ENCODE peak calls at places on chromosomes 7 and 10, in four cellular contexts. R, M, Z and H are unnamed samples.

GRCh38 chr10:70930251-70931000 is 42.1 kb upstream of the PCBD1 start:
- DNase-seq in R (no peak), M (no peak), Z (no peak), H (no peak)

GRCh38 chr10:71347587-71348395 is 28.7 kb downstream of the SLC29A3 start:
- DNase-seq in R (no peak), M (no peak), Z (no peak), H (no peak)

GRCh38 chr10:86658261-86658741 is 4.0 kb downstream of the OPN4 start:
- DNase-seq in R (no peak), M (no peak), Z (no peak), H (no peak)

GRCh38 chr7:26853788-26854393 is 10.5 kb downstream of the SKAP2 start:
- DNase-seq in R (peak), M (no peak), Z (no peak), H (peak)

GRCh38 chr10:7634142-7634894 is 32.4 kb downstream of the ITIH5 start:
- DNase-seq in R (no peak), M (no peak), Z (no peak), H (no peak)

GRCh38 chr7:1229956-1230355 is 2.7 kb upstream of the UNCX start:
- DNase-seq in R (no peak), M (no peak), Z (no peak), H (no peak)

GRCh38 chr10:124721295-124722052 is 22.7 kb downstream of the FAM53B start:
- DNase-seq in R (no peak), M (no peak), Z (no peak), H (peak)

GRCh38 chr7:11716185-11716584 is 115.8 kb downstream of the THSD7A start:
- DNase-seq in R (no peak), M (no peak), Z (no peak), H (peak)

GRCh38 chr10:116594525-116595035 is 3.8 kb downstream of the PNLIPRP1 start:
- DNase-seq in R (no peak), M (no peak), Z (no peak), H (no peak)

GRCh38 chr10:21475393-21475792 is 50.1 kb downstream of the SKIDA1 start:
- DNase-seq in R (no peak), M (no peak), Z (no peak), H (no peak)

GRCh38 chr10:103872137-103872933 is 17.0 kb upstream of the SH3PXD2A start:
- DNase-seq in R (peak), M (no peak), Z (no peak), H (no peak)

GRCh38 chr7:18667466-18667865 is 171.9 kb downstream of the HDAC9 start:
- DNase-seq in R (peak), M (no peak), Z (no peak), H (peak)

GRCh38 chr7:30914611-30915601 is 3.3 kb downstream of the AQP1 start:
- DNase-seq in R (peak), M (peak), Z (no peak), H (no peak)

GRCh38 chr7:35508623-35509400 is 186.1 kb downstream of the HERPUD2 start:
- DNase-seq in R (no peak), M (no peak), Z (no peak), H (no peak)

GRCh38 chr10:55019461-55019860 is 218.4 kb upstream of the PCDH15 start:
- DNase-seq in R (no peak), M (no peak), Z (no peak), H (no peak)

GRCh38 chr10:42654419-42654818 is 16.0 kb upstream of the ZNF33B start:
- DNase-seq in R (no peak), M (peak), Z (no peak), H (no peak)

GRCh38 chr7:129830949-129831348 is 121.8 kb downstream of the UBE2H start:
- DNase-seq in R (no peak), M (no peak), Z (no peak), H (no peak)

GRCh38 chr10:33758299-33758698 is 423.8 kb upstream of the NRP1 start:
- DNase-seq in R (no peak), M (no peak), Z (no peak), H (no peak)

GRCh38 chr7:136027160-136027559 is 50.0 kb upstream of the MTPN start:
- DNase-seq in R (no peak), M (no peak), Z (no peak), H (no peak)

GRCh38 chr10:127979017-127979416 is 72.1 kb downstream of the PTPRE start:
- DNase-seq in R (no peak), M (no peak), Z (no peak), H (peak)

GRCh38 chr10:91617073-91617580 is 15.7 kb downstream of the PPP1R3C start:
- DNase-seq in R (peak), M (no peak), Z (no peak), H (peak)

GRCh38 chr7:121071132-121071531 is 82.6 kb downstream of the CPED1 start:
- DNase-seq in R (no peak), M (no peak), Z (no peak), H (no peak)

GRCh38 chr7:2060701-2061100 is 172.0 kb downstream of the MAD1L1 start:
- DNase-seq in R (peak), M (no peak), Z (no peak), H (no peak)

GRCh38 chr10:110805292-110805691 is 66.4 kb upstream of the PDCD4 start:
- DNase-seq in R (no peak), M (no peak), Z (no peak), H (no peak)

GRCh38 chr10:69439350-69439739 is 11.9 kb upstream of the TSPAN15 start:
- DNase-seq in R (no peak), M (no peak), Z (no peak), H (no peak)

GRCh38 chr7:36188266-36188665 is 35.2 kb downstream of the EEPD1 start:
- DNase-seq in R (no peak), M (no peak), Z (no peak), H (no peak)

GRCh38 chr10:47140752-47141348 is 159.1 kb upstream of the GDF10 start:
- DNase-seq in R (no peak), M (no peak), Z (no peak), H (no peak)

GRCh38 chr10:3427846-3428442 is 255.4 kb upstream of the PITRM1 start:
- DNase-seq in R (no peak), M (no peak), Z (no peak), H (no peak)

GRCh38 chr10:31366703-31367102 is 47.7 kb downstream of the ZEB1 start:
- DNase-seq in R (no peak), M (no peak), Z (no peak), H (no peak)

GRCh38 chr10:43220971-43221418 is 45.9 kb downstream of the RASGEF1A start:
- DNase-seq in R (no peak), M (no peak), Z (peak), H (no peak)

GRCh38 chr10:17737021-17737965 is 14.7 kb upstream of the TMEM236 start:
- DNase-seq in R (peak), M (no peak), Z (no peak), H (peak)

GRCh38 chr7:150385240-150385830 is 6.2 kb downstream of the ZNF775 start:
- DNase-seq in R (no peak), M (no peak), Z (no peak), H (no peak)

GRCh38 chr10:33808475-33808874 is 474.0 kb upstream of the NRP1 start:
- DNase-seq in R (peak), M (no peak), Z (no peak), H (no peak)

GRCh38 chr7:117023325-117023854 is 70.1 kb downstream of the ST7 start:
- DNase-seq in R (no peak), M (no peak), Z (no peak), H (no peak)

GRCh38 chr7:117021960-117022359 is 68.7 kb downstream of the ST7 start:
- DNase-seq in R (no peak), M (no peak), Z (no peak), H (no peak)

GRCh38 chr7:117020605-117021002 is 67.3 kb downstream of the ST7 start:
- DNase-seq in R (no peak), M (no peak), Z (no peak), H (no peak)

GRCh38 chr7:117019786-117020604 is 66.7 kb downstream of the ST7 start:
- DNase-seq in R (peak), M (peak), Z (no peak), H (peak)

DNA sequence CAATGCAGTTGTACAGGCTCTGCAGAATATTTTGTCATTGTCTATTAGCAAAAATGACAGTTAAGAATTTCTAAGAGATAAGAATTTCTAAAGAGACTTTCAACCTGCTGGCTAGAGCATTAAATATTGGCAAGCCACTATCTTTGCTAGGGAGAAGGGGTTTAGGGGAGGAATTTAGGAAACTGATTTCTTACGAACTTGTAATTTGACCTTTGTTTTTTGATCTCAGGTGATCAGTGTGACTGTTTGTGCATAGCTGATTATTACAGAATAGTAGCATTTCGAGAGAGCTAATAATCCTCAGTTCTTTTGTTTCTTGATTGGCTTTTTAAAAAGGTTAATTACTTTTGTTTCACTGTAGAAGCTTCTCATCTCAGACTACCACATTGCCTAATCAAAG is 68.1 kb downstream of the ST7 start:
- DNase-seq in R (no peak), M (no peak), Z (no peak), H (no peak)
- TF ChIP-seq FOS in R (no peak), M (no peak), Z (no peak), H (no peak)

GRCh38 chr10:119211625-119212441 is 4.5 kb downstream of the GRK5 start:
- DNase-seq in R (no peak), M (no peak), Z (no peak), H (peak)
- TF ChIP-seq FOS in R (no peak), M (no peak), Z (no peak), H (no peak)

GRCh38 chr10:89142562-89142961 is 64.6 kb downstream of the CH25H start:
- DNase-seq in R (no peak), M (no peak), Z (no peak), H (no peak)
- TF ChIP-seq FOS in R (no peak), M (no peak), Z (no peak), H (no peak)

GRCh38 chr10:112140110-112140755 is 43.3 kb downstream of the GPAM start:
- DNase-seq in R (peak), M (peak), Z (peak), H (peak)

GRCh38 chr10:112139176-112139575 is 44.4 kb downstream of the GPAM start:
- DNase-seq in R (no peak), M (no peak), Z (no peak), H (no peak)

GRCh38 chr10:112135604-112136003 is 48.0 kb downstream of the GPAM start:
- DNase-seq in R (no peak), M (no peak), Z (no peak), H (no peak)

GRCh38 chr10:112136816-112137215 is 46.7 kb downstream of the GPAM start:
- DNase-seq in R (no peak), M (no peak), Z (no peak), H (no peak)

DNA sequence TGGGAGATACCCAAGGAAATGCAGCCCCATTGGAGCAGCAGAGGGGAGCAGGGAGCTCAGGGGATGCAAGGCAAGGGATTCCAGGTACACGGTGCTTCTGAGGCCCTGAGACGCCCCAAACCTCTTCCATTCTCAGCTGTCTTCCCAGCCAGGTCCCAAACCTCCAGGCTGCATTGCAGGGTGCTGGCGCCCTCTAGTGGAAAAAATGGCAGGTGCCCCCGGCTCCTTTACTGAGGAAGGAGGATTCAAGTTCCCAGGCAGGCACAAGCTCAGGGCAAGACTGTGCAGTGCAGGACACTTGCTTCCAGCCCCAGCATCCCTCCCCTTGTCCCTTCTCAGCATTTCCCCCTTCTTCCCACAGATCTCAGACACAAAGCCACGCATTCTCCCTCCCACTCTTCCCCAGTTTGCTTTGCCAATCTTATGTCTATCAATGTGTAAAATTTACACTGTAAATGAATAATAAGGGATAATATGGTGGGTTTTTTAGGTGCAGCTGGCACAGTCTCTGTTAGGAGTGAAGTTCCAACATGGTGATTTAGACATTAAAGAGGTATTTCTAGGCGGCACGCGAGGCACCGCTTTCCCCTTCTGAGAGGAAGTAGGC is 46.1 kb downstream of the GPAM start:
- DNase-seq in R (peak), M (peak), Z (no peak), H (peak)
- TF ChIP-seq FOS in R (no peak), M (no peak), Z (no peak), H (no peak)

DNA sequence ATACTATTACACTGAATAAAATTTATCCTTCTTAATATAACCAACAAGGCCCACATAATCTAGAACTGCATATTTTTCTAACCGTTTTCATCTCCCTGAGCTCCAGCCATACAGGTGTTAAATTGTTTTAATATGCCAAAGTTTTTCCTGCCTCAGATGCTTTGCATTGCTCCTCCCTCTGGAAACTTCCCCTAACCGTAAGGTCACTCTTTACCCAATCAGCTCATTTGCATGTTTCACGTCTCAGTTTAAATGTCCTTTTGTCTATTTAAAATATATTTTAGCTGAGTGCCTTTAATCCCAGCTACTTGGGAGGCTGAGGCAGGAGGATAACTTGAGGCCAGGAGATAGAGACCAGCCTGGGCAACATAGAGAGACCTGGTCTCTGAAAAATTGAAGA is 228.5 kb downstream of the ADK start:
- DNase-seq in R (no peak), M (no peak), Z (no peak), H (no peak)
- TF ChIP-seq FOS in R (no peak), M (no peak), Z (no peak), H (no peak)